ENCODE peak calls at places on chromosomes 5 and 9, in seven cellular contexts. One of them, this sample, is unnamed.

GRCh38 chr9:98217255-98217654 is 24.8 kb upstream of the CORO2A start:
- DNase-seq in right cardiac atrium: no peak
- DNase-seq in ELF-1: no peak
- DNase-seq in EL: no peak
- DNase-seq in HepG2: no peak
- DNase-seq in GM06990: no peak
- DNase-seq in NCI-H446 treated with DMSO at 0.1 percent for 48 hours: no peak
- DNase-seq in this sample: no peak

GRCh38 chr5:74934949-74935751 is 69.0 kb upstream of the FAM169A start:
- DNase-seq in right cardiac atrium: no peak
- DNase-seq in ELF-1: peak
- DNase-seq in EL: peak
- DNase-seq in HepG2: peak
- DNase-seq in GM06990: no peak
- DNase-seq in NCI-H446 treated with DMSO at 0.1 percent for 48 hours: peak
- DNase-seq in this sample: peak

GRCh38 chr5:8340739-8341344 is 471.9 kb downstream of the MTRR start:
- DNase-seq in right cardiac atrium: no peak
- DNase-seq in ELF-1: no peak
- DNase-seq in EL: peak
- DNase-seq in HepG2: peak
- DNase-seq in GM06990: no peak
- DNase-seq in NCI-H446 treated with DMSO at 0.1 percent for 48 hours: no peak
- DNase-seq in this sample: peak

GRCh38 chr9:92726971-92727715 is 37.5 kb downstream of the BICD2 start:
- DNase-seq in right cardiac atrium: peak
- DNase-seq in ELF-1: peak
- DNase-seq in EL: peak
- DNase-seq in HepG2: no peak
- DNase-seq in GM06990: no peak
- DNase-seq in NCI-H446 treated with DMSO at 0.1 percent for 48 hours: no peak
- DNase-seq in this sample: peak

GRCh38 chr5:76813982-76814562 is 4.8 kb upstream of the F2RL1 start:
- DNase-seq in right cardiac atrium: no peak
- DNase-seq in ELF-1: no peak
- DNase-seq in EL: peak
- DNase-seq in HepG2: peak
- DNase-seq in GM06990: no peak
- DNase-seq in NCI-H446 treated with DMSO at 0.1 percent for 48 hours: no peak
- DNase-seq in this sample: peak

GRCh38 chr9:111691686-111692329 is 30.4 kb downstream of the GNG10 start:
- DNase-seq in right cardiac atrium: no peak
- DNase-seq in ELF-1: no peak
- DNase-seq in EL: peak
- DNase-seq in HepG2: peak
- DNase-seq in GM06990: peak
- DNase-seq in NCI-H446 treated with DMSO at 0.1 percent for 48 hours: no peak
- DNase-seq in this sample: peak

GRCh38 chr5:172413601-172414000 is 40.7 kb downstream of the SH3PXD2B start:
- DNase-seq in right cardiac atrium: no peak
- DNase-seq in ELF-1: no peak
- DNase-seq in EL: no peak
- DNase-seq in HepG2: no peak
- DNase-seq in GM06990: no peak
- DNase-seq in NCI-H446 treated with DMSO at 0.1 percent for 48 hours: no peak
- DNase-seq in this sample: no peak

GRCh38 chr9:96293481-96293880 is 8.5 kb downstream of the HSD17B3 start:
- DNase-seq in right cardiac atrium: no peak
- DNase-seq in ELF-1: no peak
- DNase-seq in EL: peak
- DNase-seq in HepG2: no peak
- DNase-seq in GM06990: no peak
- DNase-seq in NCI-H446 treated with DMSO at 0.1 percent for 48 hours: no peak
- DNase-seq in this sample: no peak

GRCh38 chr9:109409998-109410397 is 88.1 kb downstream of the PTPN3 start:
- DNase-seq in right cardiac atrium: no peak
- DNase-seq in ELF-1: peak
- DNase-seq in EL: no peak
- DNase-seq in HepG2: no peak
- DNase-seq in GM06990: no peak
- DNase-seq in NCI-H446 treated with DMSO at 0.1 percent for 48 hours: no peak
- DNase-seq in this sample: no peak

GRCh38 chr9:106731910-106732309 is 131.1 kb upstream of the ZNF462 start:
- DNase-seq in right cardiac atrium: no peak
- DNase-seq in ELF-1: no peak
- DNase-seq in EL: no peak
- DNase-seq in HepG2: no peak
- DNase-seq in GM06990: no peak
- DNase-seq in NCI-H446 treated with DMSO at 0.1 percent for 48 hours: no peak
- DNase-seq in this sample: no peak